ENCODE peak calls at places on chromosomes 12 and 14, in five cellular contexts. I is LoVo, T is BJ, F is GM04504, C is substantia nigra. A is an unnamed sample.

GRCh38 chr14:50957296-50957695 is 13.0 kb upstream of the PYGL start:
- DNase-seq in I (no peak), T (no peak), F (no peak), C (no peak), A (no peak)

GRCh38 chr12:123388218-123388947 is 4.5 kb downstream of the KMT5A start:
- DNase-seq in I (peak), T (no peak), F (no peak), C (peak), A (no peak)

GRCh38 chr14:36520601-36521525 is 831 bp upstream of the NKX2-1 start:
- DNase-seq in I (peak), T (no peak), F (no peak), C (no peak), A (no peak)

GRCh38 chr14:98242903-98243302 is 1029.1 kb downstream of the BCL11B start:
- DNase-seq in I (no peak), T (no peak), F (no peak), C (no peak), A (no peak)

GRCh38 chr14:72942934-72943333 is 16.7 kb downstream of the DCAF4 start:
- DNase-seq in I (no peak), T (no peak), F (no peak), C (no peak), A (no peak)

GRCh38 chr12:50397122-50397650 is 777 bp upstream of the FAM186A start:
- DNase-seq in I (no peak), T (no peak), F (no peak), C (no peak), A (no peak)

GRCh38 chr12:3150308-3150670 is 73.1 kb downstream of the TSPAN9 start:
- DNase-seq in I (no peak), T (no peak), F (no peak), C (no peak), A (no peak)

GRCh38 chr12:45192041-45192695 is 23.7 kb upstream of the ANO6 start:
- DNase-seq in I (peak), T (no peak), F (no peak), C (no peak), A (no peak)

GRCh38 chr12:11765817-11766794 is 116.6 kb downstream of the ETV6 start:
- DNase-seq in I (no peak), T (no peak), F (peak), C (no peak), A (no peak)

GRCh38 chr14:101361044-101361443 is 200.3 kb upstream of the DIO3 start:
- DNase-seq in I (no peak), T (no peak), F (no peak), C (no peak), A (no peak)

GRCh38 chr12:65881348-65881961 is 57.2 kb downstream of the HMGA2 start:
- DNase-seq in I (no peak), T (no peak), F (peak), C (no peak), A (no peak)

GRCh38 chr14:92959189-92959531 is 36.2 kb downstream of the CHGA start:
- DNase-seq in I (no peak), T (no peak), F (no peak), C (peak), A (no peak)

GRCh38 chr12:123108682-123109066 is 42.2 kb downstream of the PITPNM2 start:
- DNase-seq in I (no peak), T (no peak), F (no peak), C (no peak), A (no peak)

GRCh38 chr12:54082402-54082892 is 28.8 kb downstream of the HOXC4 start:
- DNase-seq in I (no peak), T (no peak), F (no peak), C (no peak), A (no peak)

GRCh38 chr12:65725376-65725775 is 98.9 kb upstream of the HMGA2 start:
- DNase-seq in I (no peak), T (no peak), F (no peak), C (no peak), A (no peak)

GRCh38 chr12:30692470-30692869 is 3.2 kb downstream of the IPO8 start:
- DNase-seq in I (no peak), T (no peak), F (peak), C (no peak), A (no peak)

GRCh38 chr12:78398750-78399149 is 465.8 kb upstream of the SYT1 start:
- DNase-seq in I (no peak), T (no peak), F (no peak), C (no peak), A (no peak)

GRCh38 chr12:131779027-131779426 is 49.2 kb upstream of the MMP17 start:
- DNase-seq in I (no peak), T (no peak), F (no peak), C (no peak), A (no peak)

GRCh38 chr12:6950944-6951540 is at the start of gene PTPN6:
- DNase-seq in I (no peak), T (no peak), F (no peak), C (no peak), A (no peak)

GRCh38 chr12:107320929-107321618 is 227.7 kb upstream of the CRY1 start:
- DNase-seq in I (no peak), T (no peak), F (no peak), C (no peak), A (peak)

GRCh38 chr12:2268478-2269286 is 215.9 kb downstream of the CACNA1C start:
- DNase-seq in I (no peak), T (peak), F (peak), C (no peak), A (no peak)

GRCh38 chr12:6944381-6945186 is 762 bp downstream of the C12orf57 start:
- DNase-seq in I (peak), T (peak), F (peak), C (peak), A (peak)

GRCh38 chr12:69655616-69656336 is 43.3 kb downstream of the BEST3 start:
- DNase-seq in I (no peak), T (peak), F (peak), C (no peak), A (no peak)

GRCh38 chr14:91252901-91253794 is 8.6 kb upstream of the GPR68 start:
- DNase-seq in I (peak), T (no peak), F (no peak), C (no peak), A (no peak)

GRCh38 chr12:122730215-122731014 is at the start of gene HCAR1:
- DNase-seq in I (no peak), T (no peak), F (no peak), C (no peak), A (no peak)

GRCh38 chr12:3631272-3631637 is 121.7 kb downstream of the CRACR2A start:
- DNase-seq in I (no peak), T (no peak), F (no peak), C (no peak), A (no peak)

GRCh38 chr12:67413577-67413976 is 144.4 kb downstream of the CAND1 start:
- DNase-seq in I (no peak), T (no peak), F (no peak), C (no peak), A (no peak)

GRCh38 chr14:101202627-101203404 is 299.3 kb upstream of the RTL1 start:
- DNase-seq in I (no peak), T (no peak), F (no peak), C (no peak), A (no peak)

GRCh38 chr14:90969493-90970166 is 90.8 kb downstream of the RPS6KA5 start:
- DNase-seq in I (no peak), T (no peak), F (no peak), C (no peak), A (no peak)

GRCh38 chr12:24630446-24630845 is 318.5 kb downstream of the BCAT1 start:
- DNase-seq in I (no peak), T (no peak), F (no peak), C (no peak), A (no peak)

GRCh38 chr14:101960225-101960624 is 4.1 kb upstream of the DYNC1H1 start:
- DNase-seq in I (peak), T (no peak), F (no peak), C (no peak), A (no peak)

GRCh38 chr12:63935361-63935760 is 90.9 kb downstream of the SRGAP1 start:
- DNase-seq in I (no peak), T (no peak), F (no peak), C (no peak), A (no peak)

GRCh38 chr14:67620217-67620789 is 583 bp downstream of the ARG2 start:
- DNase-seq in I (no peak), T (no peak), F (no peak), C (peak), A (no peak)

GRCh38 chr14:22333408-22334274 is 255.4 kb downstream of the DAD1 start:
- DNase-seq in I (peak), T (peak), F (peak), C (no peak), A (no peak)